ENCODE peak calls at places on chromosomes 13 and 19, in five cellular contexts. One of them, this sample, is unnamed.

GRCh38 chr13:110047511-110047910 is 259.4 kb downstream of the COL4A1 start:
- DNase-seq in aorta: peak; percentile 81
- DNase-seq in bronchial epithelial cell: peak; percentile 85
- DNase-seq in GM12864: no peak
- DNase-seq in ecto neural progenitor cell: no peak
- DNase-seq in this sample: peak; percentile 55

GRCh38 chr19:39350156-39350555 is 7.9 kb downstream of the SAMD4B start:
- DNase-seq in aorta: no peak
- DNase-seq in bronchial epithelial cell: no peak
- DNase-seq in ecto neural progenitor cell: no peak
- DNase-seq in GM12864: no peak
- DNase-seq in this sample: no peak

GRCh38 chr19:38834104-38834490 is 2.5 kb upstream of the ECH1 start:
- DNase-seq in aorta: no peak
- DNase-seq in ecto neural progenitor cell: no peak
- DNase-seq in GM12864: no peak
- DNase-seq in bronchial epithelial cell: no peak
- DNase-seq in this sample: no peak

GRCh38 chr19:1503089-1503924 is 9.5 kb downstream of the ADAMTSL5 start:
- DNase-seq in bronchial epithelial cell: no peak
- DNase-seq in aorta: no peak
- DNase-seq in GM12864: no peak
- DNase-seq in ecto neural progenitor cell: peak; percentile 81
- DNase-seq in this sample: no peak

GRCh38 chr13:41565221-41565620 is 107.9 kb downstream of the RGCC start:
- DNase-seq in bronchial epithelial cell: no peak
- DNase-seq in ecto neural progenitor cell: no peak
- DNase-seq in aorta: no peak
- DNase-seq in GM12864: no peak
- DNase-seq in this sample: no peak

GRCh38 chr19:56071151-56071550 is 49.9 kb downstream of the ZNF787 start:
- DNase-seq in aorta: no peak
- DNase-seq in bronchial epithelial cell: no peak
- DNase-seq in GM12864: no peak
- DNase-seq in ecto neural progenitor cell: no peak
- DNase-seq in this sample: no peak

GRCh38 chr19:11088508-11089253 is 582 bp upstream of the LDLR start:
- DNase-seq in ecto neural progenitor cell: no peak
- DNase-seq in bronchial epithelial cell: no peak
- DNase-seq in aorta: no peak
- DNase-seq in GM12864: no peak
- DNase-seq in this sample: peak; percentile 55

GRCh38 chr13:112067871-112068305 is 939 bp downstream of the SOX1 start:
- DNase-seq in ecto neural progenitor cell: peak; percentile 77
- DNase-seq in bronchial epithelial cell: no peak
- DNase-seq in aorta: no peak
- DNase-seq in GM12864: no peak
- DNase-seq in this sample: no peak

GRCh38 chr13:82330499-82330898 is 1551.8 kb downstream of the SLITRK1 start:
- DNase-seq in bronchial epithelial cell: peak; percentile 20
- DNase-seq in aorta: no peak
- DNase-seq in ecto neural progenitor cell: no peak
- DNase-seq in GM12864: no peak
- DNase-seq in this sample: no peak

This sample was measured in mucosa of gallbladder.